ENCODE peak calls at places on chromosomes 16 and 17, in seven cellular contexts. One of them, this sample, is unnamed.

GRCh38 chr17:39357978-39358377 is 43.4 kb downstream of the FBXL20 start:
- DNase-seq in A549: no peak
- DNase-seq in astrocyte of the spinal cord: no peak
- DNase-seq in endothelial cell of umbilical vein: no peak
- DNase-seq in heart left ventricle: no peak
- DNase-seq in PC-9: no peak
- DNase-seq in gastrocnemius medialis: no peak
- DNase-seq in this sample: no peak

GRCh38 chr16:27640277-27640600 is 90.3 kb downstream of the KATNIP start:
- DNase-seq in heart left ventricle: no peak
- DNase-seq in A549: no peak
- DNase-seq in PC-9: no peak
- DNase-seq in gastrocnemius medialis: no peak
- DNase-seq in astrocyte of the spinal cord: no peak
- DNase-seq in endothelial cell of umbilical vein: no peak
- DNase-seq in this sample: no peak

GRCh38 chr16:68590201-68590994 is 51.3 kb downstream of the ZFP90 start:
- DNase-seq in astrocyte of the spinal cord: peak
- DNase-seq in A549: peak
- DNase-seq in endothelial cell of umbilical vein: peak
- DNase-seq in gastrocnemius medialis: no peak
- DNase-seq in PC-9: peak
- DNase-seq in heart left ventricle: peak
- DNase-seq in this sample: no peak

GRCh38 chr17:41367426-41368075 is 2.1 kb downstream of the KRT33B start:
- DNase-seq in heart left ventricle: no peak
- DNase-seq in A549: peak
- DNase-seq in endothelial cell of umbilical vein: no peak
- DNase-seq in astrocyte of the spinal cord: peak
- DNase-seq in PC-9: peak
- DNase-seq in gastrocnemius medialis: no peak
- DNase-seq in this sample: peak

GRCh38 chr17:59851431-59852375 is 41.0 kb downstream of the TUBD1 start:
- DNase-seq in A549: no peak
- DNase-seq in gastrocnemius medialis: no peak
- DNase-seq in heart left ventricle: no peak
- DNase-seq in endothelial cell of umbilical vein: no peak
- DNase-seq in astrocyte of the spinal cord: peak
- DNase-seq in PC-9: no peak
- DNase-seq in this sample: no peak

GRCh38 chr16:81210807-81211206 is 27.7 kb upstream of the BCO1 start:
- DNase-seq in gastrocnemius medialis: no peak
- DNase-seq in endothelial cell of umbilical vein: no peak
- DNase-seq in PC-9: no peak
- DNase-seq in astrocyte of the spinal cord: no peak
- DNase-seq in heart left ventricle: no peak
- DNase-seq in A549: no peak
- DNase-seq in this sample: no peak

GRCh38 chr17:37358098-37358829 is 17.5 kb upstream of the C17orf78 start:
- DNase-seq in heart left ventricle: no peak
- DNase-seq in PC-9: peak
- DNase-seq in gastrocnemius medialis: peak
- DNase-seq in astrocyte of the spinal cord: peak
- DNase-seq in endothelial cell of umbilical vein: peak
- DNase-seq in A549: peak
- DNase-seq in this sample: no peak

GRCh38 chr17:12231027-12231682 is 210.5 kb downstream of the MAP2K4 start:
- DNase-seq in heart left ventricle: no peak
- DNase-seq in PC-9: no peak
- DNase-seq in endothelial cell of umbilical vein: no peak
- DNase-seq in gastrocnemius medialis: no peak
- DNase-seq in astrocyte of the spinal cord: no peak
- DNase-seq in A549: peak
- DNase-seq in this sample: no peak

GRCh38 chr17:32111141-32111771 is 31.0 kb upstream of the RHOT1 start:
- DNase-seq in PC-9: no peak
- DNase-seq in endothelial cell of umbilical vein: peak
- DNase-seq in A549: no peak
- DNase-seq in astrocyte of the spinal cord: peak
- DNase-seq in gastrocnemius medialis: no peak
- DNase-seq in heart left ventricle: no peak
- DNase-seq in this sample: no peak

GRCh38 chr17:18323007-18323406 is 7.9 kb downstream of the SMCR8 start:
- DNase-seq in heart left ventricle: no peak
- DNase-seq in endothelial cell of umbilical vein: no peak
- DNase-seq in gastrocnemius medialis: no peak
- DNase-seq in A549: peak
- DNase-seq in astrocyte of the spinal cord: no peak
- DNase-seq in PC-9: no peak
- DNase-seq in this sample: no peak

GRCh38 chr16:53282975-53283946 is 151.0 kb upstream of the RBL2 start:
- DNase-seq in heart left ventricle: no peak
- DNase-seq in A549: peak
- DNase-seq in gastrocnemius medialis: no peak
- DNase-seq in PC-9: peak
- DNase-seq in endothelial cell of umbilical vein: peak
- DNase-seq in astrocyte of the spinal cord: peak
- DNase-seq in this sample: no peak

GRCh38 chr17:31269597-31269996 is 27.4 kb downstream of the OMG start:
- DNase-seq in heart left ventricle: no peak
- DNase-seq in gastrocnemius medialis: no peak
- DNase-seq in astrocyte of the spinal cord: peak
- DNase-seq in A549: peak
- DNase-seq in PC-9: peak
- DNase-seq in endothelial cell of umbilical vein: peak
- DNase-seq in this sample: peak

GRCh38 chr16:27769561-27770222 is 219.7 kb downstream of the KATNIP start:
- DNase-seq in PC-9: no peak
- DNase-seq in heart left ventricle: no peak
- DNase-seq in astrocyte of the spinal cord: peak
- DNase-seq in gastrocnemius medialis: no peak
- DNase-seq in A549: no peak
- DNase-seq in endothelial cell of umbilical vein: no peak
- DNase-seq in this sample: no peak

GRCh38 chr17:57530508-57530907 is 214.6 kb downstream of the CCDC182 start:
- DNase-seq in heart left ventricle: no peak
- DNase-seq in gastrocnemius medialis: no peak
- DNase-seq in astrocyte of the spinal cord: no peak
- DNase-seq in PC-9: peak
- DNase-seq in A549: no peak
- DNase-seq in endothelial cell of umbilical vein: no peak
- DNase-seq in this sample: no peak

GRCh38 chr16:89155184-89155679 is 16.3 kb upstream of the CDH15 start:
- DNase-seq in endothelial cell of umbilical vein: peak
- DNase-seq in A549: no peak
- DNase-seq in gastrocnemius medialis: peak
- DNase-seq in heart left ventricle: peak
- DNase-seq in astrocyte of the spinal cord: peak
- DNase-seq in PC-9: no peak
- DNase-seq in this sample: no peak

GRCh38 chr16:2859686-2860265 is 1.8 kb upstream of the PRSS22 start:
- DNase-seq in endothelial cell of umbilical vein: no peak
- DNase-seq in heart left ventricle: no peak
- DNase-seq in PC-9: no peak
- DNase-seq in astrocyte of the spinal cord: no peak
- DNase-seq in gastrocnemius medialis: no peak
- DNase-seq in A549: no peak
- DNase-seq in this sample: no peak

GRCh38 chr17:48998557-48999440 is 1.6 kb downstream of the IGF2BP1 start:
- DNase-seq in PC-9: no peak
- DNase-seq in gastrocnemius medialis: no peak
- DNase-seq in endothelial cell of umbilical vein: peak
- DNase-seq in astrocyte of the spinal cord: peak
- DNase-seq in A549: no peak
- DNase-seq in heart left ventricle: no peak
- DNase-seq in this sample: no peak

GRCh38 chr17:80389011-80389995 is 25.7 kb upstream of the ENDOV start:
- DNase-seq in A549: no peak
- DNase-seq in gastrocnemius medialis: no peak
- DNase-seq in endothelial cell of umbilical vein: peak
- DNase-seq in heart left ventricle: no peak
- DNase-seq in PC-9: no peak
- DNase-seq in astrocyte of the spinal cord: peak
- DNase-seq in this sample: no peak

GRCh38 chr16:2233872-2234812 is 2.1 kb upstream of the DNASE1L2 start:
- DNase-seq in heart left ventricle: no peak
- DNase-seq in endothelial cell of umbilical vein: no peak
- DNase-seq in astrocyte of the spinal cord: no peak
- DNase-seq in A549: no peak
- DNase-seq in PC-9: no peak
- DNase-seq in gastrocnemius medialis: no peak
- DNase-seq in this sample: no peak

GRCh38 chr17:2343421-2343820 is 6.1 kb downstream of the SGSM2 start:
- DNase-seq in heart left ventricle: no peak
- DNase-seq in PC-9: no peak
- DNase-seq in endothelial cell of umbilical vein: no peak
- DNase-seq in A549: no peak
- DNase-seq in gastrocnemius medialis: no peak
- DNase-seq in astrocyte of the spinal cord: no peak
- DNase-seq in this sample: no peak

GRCh38 chr17:8289103-8289397 is 580 bp downstream of the RANGRF start:
- DNase-seq in PC-9: no peak
- DNase-seq in gastrocnemius medialis: no peak
- DNase-seq in astrocyte of the spinal cord: peak
- DNase-seq in endothelial cell of umbilical vein: no peak
- DNase-seq in heart left ventricle: no peak
- DNase-seq in A549: no peak
- DNase-seq in this sample: no peak

GRCh38 chr16:81469710-81470481 is 25.3 kb downstream of the CMIP start:
- DNase-seq in astrocyte of the spinal cord: peak
- DNase-seq in A549: no peak
- DNase-seq in endothelial cell of umbilical vein: no peak
- DNase-seq in heart left ventricle: peak
- DNase-seq in gastrocnemius medialis: no peak
- DNase-seq in PC-9: no peak
- DNase-seq in this sample: no peak

GRCh38 chr17:57470906-57471305 is 214.6 kb downstream of the MSI2 start:
- DNase-seq in A549: no peak
- DNase-seq in gastrocnemius medialis: no peak
- DNase-seq in astrocyte of the spinal cord: no peak
- DNase-seq in PC-9: no peak
- DNase-seq in heart left ventricle: no peak
- DNase-seq in endothelial cell of umbilical vein: no peak
- DNase-seq in this sample: no peak

DNA sequence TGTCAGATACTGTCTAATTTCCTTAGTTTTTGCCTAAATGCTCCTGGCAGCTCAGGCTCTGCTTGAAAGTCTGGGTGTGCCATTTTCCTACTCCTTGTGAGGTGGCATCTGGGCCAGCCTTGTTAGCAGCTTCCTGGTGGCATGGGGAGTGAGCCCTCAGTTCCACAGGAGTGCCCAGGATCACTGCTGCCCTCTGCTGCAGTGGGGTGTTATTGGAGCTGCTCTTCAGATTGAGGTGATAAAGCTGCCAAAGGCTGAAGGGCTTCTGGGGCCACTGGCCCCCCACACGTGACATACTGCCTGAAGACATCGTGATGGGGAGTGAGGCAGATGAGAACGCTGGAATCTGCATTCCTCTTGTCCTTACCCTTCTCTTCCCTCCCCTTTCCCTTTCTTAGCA is 27.4 kb downstream of the CEP95 start:
- DNase-seq in endothelial cell of umbilical vein: peak
- DNase-seq in PC-9: no peak
- DNase-seq in gastrocnemius medialis: no peak
- DNase-seq in heart left ventricle: no peak
- DNase-seq in A549: peak
- DNase-seq in astrocyte of the spinal cord: no peak
- DNase-seq in this sample: no peak
- TF ChIP-seq CTCF in endothelial cell of umbilical vein: peak
- TF ChIP-seq CTCF in PC-9: peak
- TF ChIP-seq CTCF in gastrocnemius medialis: no peak
- TF ChIP-seq CTCF in heart left ventricle: no peak
- TF ChIP-seq CTCF in A549: peak
- TF ChIP-seq CTCF in astrocyte of the spinal cord: peak
- TF ChIP-seq CTCF in this sample: peak

DNA sequence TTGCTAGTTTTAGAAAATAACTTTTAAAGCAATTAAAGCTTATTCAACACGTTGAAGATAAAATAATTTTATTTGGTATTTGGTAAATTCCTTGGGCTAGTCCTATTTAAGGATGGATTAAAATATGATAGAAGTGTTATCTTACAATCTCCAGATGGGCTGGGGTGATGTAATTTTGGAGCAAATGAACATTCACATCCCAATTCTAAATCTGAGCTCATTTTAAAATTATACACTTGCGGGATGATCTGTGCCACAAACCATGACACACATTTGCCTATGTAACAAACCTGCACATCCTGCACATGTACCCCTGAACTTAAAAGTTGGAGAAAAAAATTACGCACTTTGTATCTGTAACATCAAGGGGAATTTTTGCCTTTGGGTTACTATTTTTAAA is 31.5 kb downstream of the NLK start:
- DNase-seq in gastrocnemius medialis: no peak
- DNase-seq in heart left ventricle: no peak
- DNase-seq in endothelial cell of umbilical vein: no peak
- DNase-seq in A549: no peak
- DNase-seq in PC-9: no peak
- DNase-seq in astrocyte of the spinal cord: no peak
- DNase-seq in this sample: no peak
- H3K4me3 ChIP-seq in gastrocnemius medialis: no peak
- H3K4me3 ChIP-seq in heart left ventricle: no peak
- H3K4me3 ChIP-seq in endothelial cell of umbilical vein: no peak
- H3K4me3 ChIP-seq in A549: no peak
- H3K4me3 ChIP-seq in PC-9: no peak
- H3K4me3 ChIP-seq in astrocyte of the spinal cord: no peak
- H3K4me3 ChIP-seq in this sample: no peak

GRCh38 chr17:82230627-82231311 is 1.9 kb downstream of the SLC16A3 start:
- DNase-seq in astrocyte of the spinal cord: peak
- DNase-seq in heart left ventricle: peak
- DNase-seq in A549: peak
- DNase-seq in endothelial cell of umbilical vein: peak
- DNase-seq in PC-9: no peak
- DNase-seq in gastrocnemius medialis: peak
- DNase-seq in this sample: no peak
- TF ChIP-seq CTCF in astrocyte of the spinal cord: peak
- TF ChIP-seq CTCF in heart left ventricle: peak
- TF ChIP-seq CTCF in A549: peak
- TF ChIP-seq CTCF in endothelial cell of umbilical vein: peak
- TF ChIP-seq CTCF in PC-9: peak
- TF ChIP-seq CTCF in gastrocnemius medialis: peak
- TF ChIP-seq CTCF in this sample: peak

GRCh38 chr16:8862309-8863130 is 6.3 kb downstream of the CARHSP1 start:
- DNase-seq in endothelial cell of umbilical vein: no peak
- DNase-seq in heart left ventricle: peak
- DNase-seq in gastrocnemius medialis: no peak
- DNase-seq in A549: no peak
- DNase-seq in astrocyte of the spinal cord: no peak
- DNase-seq in PC-9: no peak
- DNase-seq in this sample: no peak

GRCh38 chr16:8858994-8859912 is 9.6 kb downstream of the CARHSP1 start:
- DNase-seq in A549: no peak
- DNase-seq in PC-9: no peak
- DNase-seq in astrocyte of the spinal cord: no peak
- DNase-seq in endothelial cell of umbilical vein: no peak
- DNase-seq in gastrocnemius medialis: no peak
- DNase-seq in heart left ventricle: no peak
- DNase-seq in this sample: no peak

GRCh38 chr16:8859913-8860881 is 8.6 kb downstream of the CARHSP1 start:
- DNase-seq in gastrocnemius medialis: peak
- DNase-seq in A549: no peak
- DNase-seq in endothelial cell of umbilical vein: peak
- DNase-seq in astrocyte of the spinal cord: peak
- DNase-seq in PC-9: peak
- DNase-seq in heart left ventricle: peak
- DNase-seq in this sample: no peak

GRCh38 chr16:8863594-8864424 is 5.0 kb downstream of the CARHSP1 start:
- DNase-seq in gastrocnemius medialis: no peak
- DNase-seq in astrocyte of the spinal cord: no peak
- DNase-seq in PC-9: no peak
- DNase-seq in A549: no peak
- DNase-seq in heart left ventricle: no peak
- DNase-seq in endothelial cell of umbilical vein: no peak
- DNase-seq in this sample: no peak

GRCh38 chr16:8861563-8862308 is 7.1 kb downstream of the CARHSP1 start:
- DNase-seq in endothelial cell of umbilical vein: no peak
- DNase-seq in PC-9: no peak
- DNase-seq in A549: no peak
- DNase-seq in astrocyte of the spinal cord: no peak
- DNase-seq in gastrocnemius medialis: peak
- DNase-seq in heart left ventricle: peak
- DNase-seq in this sample: no peak
- H3K4me3 ChIP-seq in endothelial cell of umbilical vein: no peak
- H3K4me3 ChIP-seq in PC-9: no peak
- H3K4me3 ChIP-seq in A549: no peak
- H3K4me3 ChIP-seq in astrocyte of the spinal cord: no peak
- H3K4me3 ChIP-seq in gastrocnemius medialis: no peak
- H3K4me3 ChIP-seq in heart left ventricle: peak
- H3K4me3 ChIP-seq in this sample: no peak

This sample was measured in epithelial cell of proximal tubule.